ENCODE peak calls at places on chromosome 22, in eight cellular contexts. Z is fibroblast of the aortic adventitia; C is stimulated activated CD4-positive, alpha-beta T cell treated with anti-CD3 and anti-CD28 coated beads, TNF-alpha, amount 100 ng/mL, for 1 hour; M is NCI-H2081 treated with DMSO at 0.1 percent for 48 hours; N is activated T-cell treated with anti-CD3 and anti-CD28 coated beads for 48 hours; J is CD8-positive, alpha-beta T cell; B is heart left ventricle; Y is HFF-Myc. W is an unnamed sample.

GRCh38 chr22:46052331-46052771 is 75.4 kb upstream of the WNT7B start:
- DNase-seq in Y (no peak), B (no peak), N (no peak), Z (no peak), M (no peak), J (no peak), C (no peak), W (no peak)

GRCh38 chr22:33006220-33006954 is 51.8 kb downstream of the SYN3 start:
- DNase-seq in M (no peak), N (no peak), C (no peak), J (no peak), Y (no peak), B (no peak), Z (no peak), W (no peak)

GRCh38 chr22:23180893-23181762 is 819 bp downstream of the BCR start:
- DNase-seq in C (no peak), N (peak), B (peak), Z (no peak), M (no peak), J (no peak), Y (no peak), W (peak)

GRCh38 chr22:29784451-29785361 is 17.5 kb downstream of the UQCR10 start:
- DNase-seq in B (no peak), M (no peak), Y (no peak), C (no peak), Z (peak), J (no peak), N (no peak), W (no peak)

GRCh38 chr22:28283025-28283654 is 364.1 kb upstream of the PITPNB start:
- DNase-seq in B (no peak), Y (no peak), C (no peak), N (no peak), Z (peak), J (no peak), M (no peak), W (no peak)

GRCh38 chr22:49797706-49798105 is 30.0 kb downstream of the BRD1 start:
- DNase-seq in B (no peak), Y (no peak), J (no peak), N (no peak), C (no peak), M (no peak), Z (no peak), W (no peak)

GRCh38 chr22:28882545-28882877 is 861 bp upstream of the ZNRF3 start:
- DNase-seq in M (no peak), B (no peak), C (no peak), N (no peak), J (no peak), Y (no peak), Z (peak), W (no peak)

GRCh38 chr22:45216133-45217003 is 24.3 kb downstream of the KIAA0930 start:
- DNase-seq in B (no peak), J (no peak), M (no peak), Y (no peak), Z (peak), N (no peak), C (no peak), W (no peak)

GRCh38 chr22:39733191-39733590 is 160.4 kb downstream of the ENTHD1 start:
- DNase-seq in M (no peak), Z (no peak), Y (no peak), J (no peak), B (no peak), C (no peak), N (no peak), W (no peak)

GRCh38 chr22:23862103-23862502 is 4.4 kb downstream of the SLC2A11 start:
- DNase-seq in N (peak), Y (no peak), B (no peak), Z (peak), J (no peak), M (peak), C (no peak), W (peak)

GRCh38 chr22:49271369-49271727 is 556.3 kb downstream of the BRD1 start:
- DNase-seq in J (no peak), C (no peak), B (no peak), Z (no peak), M (no peak), N (no peak), Y (no peak), W (no peak)

GRCh38 chr22:35349704-35350538 is 31.0 kb upstream of the HMOX1 start:
- DNase-seq in C (no peak), M (peak), B (peak), Z (peak), N (no peak), J (no peak), Y (no peak), W (no peak)